ENCODE peak calls at places on chromosomes 12 and 14, in ten cellular contexts. F, Z, H, E, A, Y, G, D, C and W are unnamed samples.

GRCh38 chr12:100566887-100567637 is 6.4 kb upstream of the GAS2L3 start:
- DNase-seq in F (no peak), Z (no peak), H (no peak), E (no peak), A (no peak), Y (no peak), G (no peak), D (no peak), C (peak; percentile 30), W (peak; percentile 7)

GRCh38 chr12:78759387-78759786 is 105.2 kb upstream of the SYT1 start:
- DNase-seq in F (no peak), Z (no peak), H (no peak), E (no peak), A (peak; percentile 49), Y (no peak), G (no peak), D (no peak), C (no peak), W (no peak)

GRCh38 chr14:86838363-86838762 is 1154.6 kb downstream of the GALC start:
- DNase-seq in F (no peak), Z (no peak), H (no peak), E (no peak), A (peak; percentile 12), Y (no peak), G (no peak), D (no peak), C (no peak), W (no peak)

GRCh38 chr12:95796982-95797289 is 6.4 kb upstream of the NTN4 start:
- DNase-seq in F (no peak), Z (no peak), H (no peak), E (no peak), A (peak; percentile 74), Y (no peak), G (no peak), D (no peak), C (no peak), W (no peak)

GRCh38 chr12:6953417-6954315 is 2.5 kb downstream of the PTPN6 start:
- DNase-seq in F (peak; percentile 64), Z (no peak), H (peak; percentile 54), E (peak; percentile 35), A (no peak), Y (peak; percentile 48), G (no peak), D (peak; percentile 94), C (peak; percentile 47), W (no peak)

GRCh38 chr12:79300199-79300568 is 390.6 kb downstream of the PAWR start:
- DNase-seq in F (no peak), Z (peak; percentile 50), H (no peak), E (no peak), A (peak; percentile 100), Y (no peak), G (no peak), D (no peak), C (no peak), W (no peak)

GRCh38 chr14:90758959-90759358 is 57.3 kb downstream of the TTC7B start:
- DNase-seq in F (peak; percentile 27), Z (no peak), H (peak; percentile 38), E (peak; percentile 57), A (no peak), Y (peak; percentile 70), G (no peak), D (peak; percentile 92), C (peak; percentile 34), W (no peak)

GRCh38 chr12:122882908-122883563 is 12.9 kb downstream of the VPS37B start:
- DNase-seq in F (no peak), Z (no peak), H (no peak), E (no peak), A (no peak), Y (no peak), G (no peak), D (no peak), C (no peak), W (no peak)

GRCh38 chr14:104939666-104940410 is 15.2 kb downstream of the PLD4 start:
- DNase-seq in F (no peak), Z (no peak), H (no peak), E (no peak), A (no peak), Y (no peak), G (no peak), D (no peak), C (no peak), W (no peak)

GRCh38 chr12:6688543-6688999 is 604 bp downstream of the ZNF384 start:
- DNase-seq in F (no peak), Z (no peak), H (peak; percentile 49), E (peak; percentile 74), A (no peak), Y (peak; percentile 61), G (peak; percentile 48), D (peak; percentile 89), C (no peak), W (peak; percentile 77)

GRCh38 chr14:69481815-69482568 is 2.5 kb upstream of the PLEKHD1 start:
- DNase-seq in F (no peak), Z (no peak), H (no peak), E (no peak), A (no peak), Y (no peak), G (no peak), D (no peak), C (no peak), W (no peak)

GRCh38 chr14:55436530-55436929 is 3.9 kb downstream of the TBPL2 start:
- DNase-seq in F (no peak), Z (no peak), H (no peak), E (no peak), A (no peak), Y (no peak), G (no peak), D (no peak), C (no peak), W (no peak)

GRCh38 chr12:131195796-131196195 is 242.1 kb downstream of the ADGRD1 start:
- DNase-seq in F (no peak), Z (no peak), H (no peak), E (no peak), A (no peak), Y (no peak), G (no peak), D (peak; percentile 72), C (no peak), W (no peak)

GRCh38 chr12:21523148-21523547 is 2.9 kb upstream of the SPX start:
- DNase-seq in F (no peak), Z (no peak), H (no peak), E (no peak), A (peak; percentile 7), Y (no peak), G (no peak), D (no peak), C (no peak), W (no peak)